ENCODE peak calls at places on chromosomes 7 and 10, in ten cellular contexts. X, P, Y, E, S, L, F, A, W and I are unnamed samples.

GRCh38 chr10:95196053-95196452 is 2.0 kb downstream of the ACSM6 start:
- DNase-seq in A (no peak), P (no peak), W (no peak), S (no peak), E (no peak), Y (no peak), L (peak; percentile 64), F (no peak), X (no peak), I (no peak)

GRCh38 chr7:74482629-74483401 is 29.1 kb downstream of the GTF2IRD1 start:
- DNase-seq in S (no peak), X (no peak), Y (no peak), L (no peak), A (peak; percentile 35), F (no peak), W (peak; percentile 97), P (no peak), E (no peak), I (no peak)

GRCh38 chr10:929965-930364 is 1.5 kb downstream of the LARP4B start:
- DNase-seq in E (no peak), L (no peak), F (no peak), X (peak; percentile 69), Y (no peak), A (no peak), S (no peak), P (no peak), W (no peak), I (no peak)

GRCh38 chr10:26959841-26960240 is 99.1 kb upstream of the ABI1 start:
- DNase-seq in W (no peak), A (no peak), L (no peak), F (no peak), P (no peak), E (no peak), X (no peak), Y (no peak), S (no peak), I (no peak)

GRCh38 chr7:41987-42386 is 150.4 kb upstream of the FAM20C start:
- DNase-seq in X (no peak), P (peak; percentile 10), A (peak; percentile 1), L (no peak), F (peak; percentile 76), Y (no peak), W (peak; percentile 24), E (no peak), S (no peak), I (no peak)

GRCh38 chr10:11949152-11949551 is 93.5 kb downstream of the UPF2 start:
- DNase-seq in E (no peak), W (no peak), Y (no peak), P (no peak), X (no peak), L (no peak), A (no peak), S (no peak), F (no peak), I (no peak)

GRCh38 chr7:26066736-26067135 is 85.3 kb upstream of the NFE2L3 start:
- DNase-seq in W (no peak), Y (no peak), S (no peak), E (no peak), X (no peak), L (no peak), F (no peak), P (no peak), A (no peak), I (no peak)

GRCh38 chr7:144606231-144606630 is 202.7 kb upstream of the NOBOX start:
- DNase-seq in Y (no peak), A (no peak), W (no peak), E (no peak), L (no peak), P (no peak), X (no peak), S (no peak), F (no peak), I (no peak)

GRCh38 chr7:127901895-127902703 is 129.1 kb downstream of the LRRC4 start:
- DNase-seq in P (no peak), W (no peak), L (no peak), X (peak; percentile 40), Y (no peak), A (no peak), S (no peak), E (no peak), F (no peak), I (no peak)

GRCh38 chr7:40717242-40717641 is 582.4 kb downstream of the SUGCT start:
- DNase-seq in Y (peak; percentile 57), L (peak; percentile 96), A (peak; percentile 57), W (peak; percentile 94), E (peak; percentile 93), P (peak; percentile 95), S (no peak), X (peak; percentile 68), F (peak; percentile 94), I (no peak)

GRCh38 chr7:155259791-155260497 is 37.7 kb upstream of the INSIG1 start:
- DNase-seq in L (no peak), X (no peak), Y (no peak), S (no peak), P (no peak), F (no peak), W (no peak), E (no peak), A (no peak), I (no peak)

GRCh38 chr10:34985823-34986222 is 104.3 kb downstream of the CUL2 start:
- DNase-seq in Y (no peak), L (peak; percentile 60), W (peak; percentile 22), X (peak; percentile 72), F (no peak), E (no peak), A (no peak), S (no peak), P (no peak), I (peak; percentile 29)

GRCh38 chr7:75033064-75033463 is 40.5 kb downstream of the RCC1L start:
- DNase-seq in Y (peak; percentile 38), X (no peak), P (no peak), S (no peak), L (peak; percentile 74), A (no peak), F (no peak), E (no peak), W (no peak), I (no peak)

DNA sequence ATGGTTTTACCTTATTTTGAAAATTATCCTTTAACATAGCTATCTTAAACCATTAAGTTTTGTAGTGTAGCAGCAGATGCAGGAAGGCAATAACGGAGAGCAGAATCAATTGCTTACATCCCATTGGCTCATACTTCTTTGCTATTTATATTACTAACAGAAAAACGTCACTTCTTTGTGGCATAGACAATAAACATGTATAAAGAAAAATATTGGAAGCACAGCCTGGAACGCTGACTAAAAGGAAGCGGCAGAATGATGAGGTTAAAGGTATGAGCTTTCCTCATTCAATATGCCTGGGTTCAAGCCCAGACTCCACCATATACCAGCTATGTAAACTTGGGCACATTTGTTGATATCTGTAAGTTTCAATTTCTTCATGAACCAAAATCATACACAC is 24.0 kb upstream of the BMPER start:
- DNase-seq in X (no peak), Y (no peak), F (no peak), E (no peak), L (no peak), A (no peak), P (no peak), W (no peak), S (no peak), I (no peak)
- TF ChIP-seq CTCF in X (no peak), Y (no peak), F (no peak), E (no peak), L (no peak), A (no peak), P (no peak), W (no peak), S (no peak), I (no peak)

GRCh38 chr10:75097666-75098285 is 13.7 kb upstream of the SAMD8 start:
- DNase-seq in W (peak; percentile 31), F (no peak), P (no peak), A (no peak), E (no peak), S (no peak), X (no peak), L (peak; percentile 55), Y (no peak), I (no peak)
- TF ChIP-seq CTCF in W (peak; percentile 41), F (peak; percentile 31), P (no peak), A (no peak), E (no peak), S (no peak), X (peak; percentile 7), L (peak; percentile 60), Y (no peak), I (peak; percentile 61)

GRCh38 chr7:147498081-147498480 is 1092.5 kb upstream of the C7orf33 start:
- DNase-seq in P (no peak), W (peak; percentile 37), Y (no peak), E (no peak), X (no peak), F (no peak), A (no peak), S (no peak), L (no peak), I (no peak)
- TF ChIP-seq CTCF in P (no peak), W (no peak), Y (no peak), E (no peak), X (no peak), F (no peak), A (no peak), S (no peak), L (no peak), I (no peak)

GRCh38 chr10:3512263-3512662 is 272.7 kb downstream of the KLF6 start:
- DNase-seq in Y (no peak), L (no peak), F (no peak), S (no peak), P (no peak), X (no peak), E (no peak), A (no peak), W (no peak), I (no peak)
- TF ChIP-seq CTCF in Y (no peak), L (peak; percentile 56), F (no peak), S (no peak), P (no peak), X (no peak), E (no peak), A (no peak), W (peak; percentile 18), I (peak; percentile 36)

DNA sequence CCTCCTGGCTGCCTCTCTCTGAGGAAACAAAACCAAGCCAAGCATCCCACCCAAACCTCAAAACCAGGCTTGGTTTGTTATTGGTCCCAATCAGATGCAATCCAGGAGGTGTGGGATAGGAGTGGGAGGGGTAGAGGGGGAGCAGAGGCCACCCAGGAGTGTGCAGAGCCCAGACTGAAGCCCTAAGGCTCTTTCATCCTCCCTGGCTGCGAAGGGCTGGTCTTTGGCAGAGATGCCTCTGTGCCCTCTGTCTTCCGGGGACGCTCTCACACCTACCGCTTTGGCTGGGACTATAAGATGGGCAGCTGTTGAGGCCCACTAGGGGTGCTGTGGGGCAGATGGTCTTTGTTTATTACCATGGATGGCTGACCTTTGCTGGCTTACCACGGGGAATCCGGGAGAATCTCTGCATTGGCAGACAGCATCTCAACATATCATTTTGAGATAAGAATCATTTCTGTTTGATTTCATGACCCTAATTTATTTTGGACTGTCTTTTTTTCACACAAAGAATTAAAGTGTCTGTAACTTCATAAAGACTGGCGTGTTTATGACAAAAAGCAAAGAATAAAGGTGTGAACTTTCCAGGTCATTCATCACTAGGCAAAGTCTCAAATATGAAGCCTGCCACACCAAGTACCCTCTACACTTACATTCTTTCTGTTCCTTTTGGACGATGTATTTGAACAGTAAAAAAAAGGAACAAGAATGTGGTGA is 6.5 kb upstream of the DENND2A start:
- DNase-seq in P (no peak), E (peak; percentile 58), W (no peak), S (peak; percentile 35), F (no peak), X (peak; percentile 57), Y (peak; percentile 46), A (peak; percentile 45), L (peak; percentile 84), I (peak; percentile 30)
- TF ChIP-seq CTCF in P (peak; percentile 67), E (peak; percentile 27), W (peak; percentile 60), S (peak; percentile 41), F (peak; percentile 64), X (peak; percentile 75), Y (peak; percentile 43), A (peak; percentile 40), L (peak; percentile 80), I (peak; percentile 77)